ENCODE peak calls at places on chromosome 6, in seven cellular contexts. G is activated CD8-positive, alpha-beta memory T cell treated with anti-CD3 and anti-CD28 coated beads for 24 hours; O is stimulated activated CD8-positive, alpha-beta memory T cell treated with anti-CD3 and anti-CD28 coated beads, Interleukin-7, amount 100 ng/mL, for 48 hours; K is chondrocyte; H is psoas muscle; M is endodermal cell; V is posterior cingulate gyrus. P is an unnamed sample.

GRCh38 chr6:109794201-109794926 is 103.3 kb downstream of the FIG4 start:
- DNase-seq in G (no peak), O (no peak), K (no peak), H (no peak), M (peak), V (no peak), P (no peak)

GRCh38 chr6:131419698-131420097 is 153.3 kb upstream of the ARG1 start:
- DNase-seq in G (no peak), O (no peak), K (no peak), H (no peak), M (no peak), V (no peak), P (no peak)

GRCh38 chr6:47651505-47651944 is 46.9 kb upstream of the ADGRF4 start:
- DNase-seq in G (no peak), O (no peak), K (no peak), H (no peak), M (no peak), V (no peak), P (no peak)

GRCh38 chr6:44801188-44801587 is 413.7 kb downstream of the CDC5L start:
- DNase-seq in G (no peak), O (no peak), K (no peak), H (no peak), M (no peak), V (no peak), P (no peak)

GRCh38 chr6:89375427-89375868 is 22.9 kb upstream of the UBE2J1 start:
- DNase-seq in G (peak), O (peak), K (no peak), H (peak), M (peak), V (no peak), P (peak)

GRCh38 chr6:34095741-34096140 is 50.1 kb downstream of the GRM4 start:
- DNase-seq in G (no peak), O (no peak), K (no peak), H (no peak), M (no peak), V (no peak), P (no peak)

GRCh38 chr6:42010185-42010872 is 40.0 kb upstream of the TAF8 start:
- DNase-seq in G (peak), O (no peak), K (peak), H (no peak), M (peak), V (no peak), P (no peak)

GRCh38 chr6:96089173-96089572 is 73.4 kb downstream of the FUT9 start:
- DNase-seq in G (no peak), O (no peak), K (no peak), H (no peak), M (peak), V (no peak), P (no peak)

GRCh38 chr6:12439296-12439695 is 149.1 kb downstream of the EDN1 start:
- DNase-seq in G (no peak), O (no peak), K (no peak), H (no peak), M (no peak), V (no peak), P (no peak)

GRCh38 chr6:82204010-82204409 is 43.5 kb downstream of the IBTK start:
- DNase-seq in G (no peak), O (no peak), K (no peak), H (no peak), M (no peak), V (no peak), P (no peak)

GRCh38 chr6:7541175-7542064 is at the start of gene DSP:
- DNase-seq in G (peak), O (no peak), K (no peak), H (peak), M (peak), V (no peak), P (peak)